ENCODE peak calls at places on chromosomes 11 and 22, in six cellular contexts. B is stomach, S is endodermal cell, X is A549, U is left lung, Q is heart right ventricle. O is an unnamed sample.

GRCh38 chr11:34758262-34758661 is 137.4 kb downstream of the EHF start:
- DNase-seq in B (no peak), S (no peak), X (no peak), U (no peak), Q (no peak), O (no peak)

GRCh38 chr11:26442131-26442530 is 110.2 kb downstream of the ANO3 start:
- DNase-seq in B (no peak), S (no peak), X (no peak), U (no peak), Q (no peak), O (peak)

GRCh38 chr11:10076458-10077141 is 217.4 kb downstream of the SBF2 start:
- DNase-seq in B (peak), S (peak), X (peak), U (peak), Q (peak), O (peak)

GRCh38 chr22:36160499-36160942 is at the start of gene APOL3:
- DNase-seq in B (peak), S (no peak), X (no peak), U (no peak), Q (peak), O (peak)

GRCh38 chr11:125179895-125180294 is 15.3 kb downstream of the PKNOX2 start:
- DNase-seq in B (no peak), S (no peak), X (no peak), U (no peak), Q (no peak), O (no peak)

GRCh38 chr11:9660886-9661285 is 3.0 kb upstream of the SWAP70 start:
- DNase-seq in B (no peak), S (no peak), X (peak), U (no peak), Q (no peak), O (peak)

GRCh38 chr11:30326911-30327310 is 4.0 kb downstream of the ARL14EP start:
- DNase-seq in B (no peak), S (no peak), X (no peak), U (no peak), Q (no peak), O (no peak)

GRCh38 chr22:42313204-42313603 is 42.8 kb upstream of the TCF20 start:
- DNase-seq in B (no peak), S (peak), X (no peak), U (no peak), Q (no peak), O (no peak)

GRCh38 chr11:129453293-129453721 is 77.7 kb downstream of the BARX2 start:
- DNase-seq in B (no peak), S (no peak), X (no peak), U (no peak), Q (no peak), O (no peak)

GRCh38 chr11:119180729-119181676 is 4.3 kb upstream of the NHERF4 start:
- DNase-seq in B (no peak), S (no peak), X (no peak), U (peak), Q (no peak), O (no peak)
- H3K27ac ChIP-seq in B (no peak), S (no peak), X (no peak), U (peak), Q (no peak), O (no peak)

GRCh38 chr11:14041040-14041439 is 78.5 kb downstream of the SPON1 start:
- DNase-seq in B (no peak), S (no peak), X (no peak), U (no peak), Q (no peak), O (peak)
- TF ChIP-seq CTCF in B (no peak), S (peak), X (peak), U (no peak), Q (no peak), O (no peak)

GRCh38 chr11:121253951-121254350 is 38.6 kb upstream of the SC5D start:
- DNase-seq in B (no peak), S (peak), X (no peak), U (no peak), Q (no peak), O (no peak)
- H3K27ac ChIP-seq in B (no peak), S (no peak), X (no peak), U (no peak), Q (no peak), O (no peak)

GRCh38 chr11:94757037-94757681 is 11.0 kb upstream of the AMOTL1 start:
- DNase-seq in B (no peak), S (no peak), X (no peak), U (no peak), Q (no peak), O (no peak)

GRCh38 chr11:94753630-94754029 is 14.5 kb upstream of the AMOTL1 start:
- DNase-seq in B (no peak), S (no peak), X (no peak), U (no peak), Q (no peak), O (no peak)

GRCh38 chr11:94754335-94754734 is 13.8 kb upstream of the AMOTL1 start:
- DNase-seq in B (no peak), S (no peak), X (no peak), U (no peak), Q (no peak), O (no peak)

GRCh38 chr11:94754819-94755218 is 13.3 kb upstream of the AMOTL1 start:
- DNase-seq in B (no peak), S (no peak), X (no peak), U (no peak), Q (no peak), O (no peak)

GRCh38 chr11:94755494-94755893 is 12.7 kb upstream of the AMOTL1 start:
- DNase-seq in B (no peak), S (no peak), X (no peak), U (peak), Q (no peak), O (no peak)
- TF ChIP-seq CTCF in B (no peak), S (peak), X (no peak), U (no peak), Q (no peak), O (no peak)

GRCh38 chr11:65064847-65065240 is 6.5 kb upstream of the NAALADL1 start:
- DNase-seq in B (no peak), S (no peak), X (no peak), U (no peak), Q (no peak), O (no peak)
- H3K27ac ChIP-seq in B (no peak), S (no peak), X (no peak), U (no peak), Q (no peak), O (no peak)

GRCh38 chr11:12141283-12141682 is 30.9 kb downstream of the MICAL2 start:
- DNase-seq in B (no peak), S (no peak), X (no peak), U (no peak), Q (no peak), O (no peak)

GRCh38 chr11:12144306-12145174 is 34.1 kb downstream of the MICAL2 start:
- DNase-seq in B (peak), S (no peak), X (no peak), U (no peak), Q (no peak), O (no peak)

GRCh38 chr11:12142909-12143308 is 32.5 kb downstream of the MICAL2 start:
- DNase-seq in B (no peak), S (no peak), X (no peak), U (no peak), Q (no peak), O (no peak)

GRCh38 chr11:12142179-12142578 is 31.8 kb downstream of the MICAL2 start:
- DNase-seq in B (no peak), S (no peak), X (no peak), U (no peak), Q (no peak), O (no peak)

GRCh38 chr11:12143461-12144258 is 33.3 kb downstream of the MICAL2 start:
- DNase-seq in B (no peak), S (no peak), X (no peak), U (no peak), Q (no peak), O (no peak)
- TF ChIP-seq CTCF in B (no peak), S (no peak), X (no peak), U (no peak), Q (no peak), O (no peak)

DNA sequence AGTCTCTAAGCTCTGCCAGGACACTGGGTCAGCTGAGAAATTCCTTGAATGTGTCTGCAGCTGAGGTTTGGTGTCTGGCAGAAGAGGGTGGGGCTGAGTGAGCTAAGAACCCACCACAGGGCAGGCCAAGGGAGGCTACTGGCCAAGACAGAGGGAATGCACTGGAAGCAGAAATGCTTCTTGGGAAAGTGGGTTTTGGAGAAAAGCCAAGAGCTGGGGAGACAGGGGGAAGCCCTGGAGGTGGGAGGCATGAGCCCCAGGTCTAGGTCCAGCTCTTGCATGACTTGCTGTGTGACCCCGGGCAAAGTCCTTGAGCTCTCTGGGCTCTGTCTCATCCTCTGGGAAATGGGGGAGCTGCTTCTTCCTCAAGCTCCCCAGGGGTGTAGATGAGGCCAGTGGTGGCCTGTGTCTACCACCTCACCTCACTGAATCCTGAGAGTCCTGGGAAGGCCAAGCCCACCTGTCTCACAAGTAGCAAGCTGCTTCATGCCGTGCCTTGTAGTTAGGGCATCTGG is 2.3 kb downstream of the MMP11 start:
- DNase-seq in B (no peak), S (peak), X (no peak), U (no peak), Q (peak), O (no peak)
- H3K27ac ChIP-seq in B (no peak), S (no peak), X (no peak), U (no peak), Q (no peak), O (peak)